ENCODE peak calls at places on chromosomes 13 and 19, in seven cellular contexts. V is GM12878, C is HCT116, Y is SK-N-SH, U is K562, Z is HepG2, H is H1. R is an unnamed sample.

GRCh38 chr13:20492641-20493040 is 33.0 kb downstream of the CRYL1 start:
- DNase-seq in C (peak), H (peak), U (peak), Y (no peak), Z (peak), V (no peak), R (no peak)

GRCh38 chr13:51778407-51778806 is 25.6 kb downstream of the DHRS12 start:
- DNase-seq in Z (no peak), V (no peak), H (no peak), C (no peak), Y (no peak), U (no peak), R (no peak)

GRCh38 chr13:100892981-100893380 is 218.4 kb upstream of the TMTC4 start:
- DNase-seq in Y (no peak), U (no peak), C (no peak), V (no peak), H (no peak), Z (no peak), R (no peak)

GRCh38 chr19:13983213-13983889 is 22.8 kb downstream of the RFX1 start:
- DNase-seq in Y (no peak), U (no peak), H (no peak), C (no peak), V (no peak), Z (no peak), R (no peak)

GRCh38 chr13:100600915-100601314 is 12.3 kb upstream of the GGACT start:
- DNase-seq in H (no peak), U (peak), C (no peak), Y (no peak), V (no peak), Z (no peak), R (no peak)

GRCh38 chr19:2275588-2276428 is 6.2 kb downstream of the PEAK3 start:
- DNase-seq in Z (no peak), V (no peak), C (no peak), U (no peak), Y (peak), H (no peak), R (no peak)

GRCh38 chr13:48858523-48858922 is 117.2 kb upstream of the FNDC3A start:
- DNase-seq in Z (no peak), Y (peak), V (no peak), H (no peak), C (no peak), U (no peak), R (no peak)

GRCh38 chr13:23515116-23515515 is 55.1 kb upstream of the TNFRSF19 start:
- DNase-seq in Z (no peak), V (no peak), H (no peak), U (no peak), Y (no peak), C (no peak), R (no peak)

GRCh38 chr13:32261567-32261966 is 53.6 kb downstream of the ZAR1L start:
- DNase-seq in Z (no peak), U (peak), Y (peak), H (no peak), V (no peak), C (no peak), R (no peak)
- TF ChIP-seq JUND in Z (no peak), U (peak), Y (peak), H (no peak), V (no peak), C (no peak), R (no peak)

GRCh38 chr13:87274209-87274819 is 396.9 kb upstream of the SLITRK5 start:
- DNase-seq in Y (peak), U (peak), C (peak), V (no peak), Z (peak), H (peak), R (peak)
- TF ChIP-seq JUND in Y (no peak), U (no peak), C (no peak), V (no peak), Z (no peak), H (no peak), R (no peak)

GRCh38 chr19:52995711-52996110 is 18.0 kb upstream of the ERVV-1 start:
- DNase-seq in Y (no peak), H (no peak), Z (no peak), V (no peak), U (no peak), C (no peak), R (no peak)

GRCh38 chr19:52992109-52993004 is 21.4 kb upstream of the ERVV-1 start:
- DNase-seq in U (peak), Z (no peak), Y (peak), V (no peak), H (peak), C (no peak), R (no peak)

GRCh38 chr19:52991021-52991420 is 22.7 kb upstream of the ERVV-1 start:
- DNase-seq in C (no peak), Z (no peak), H (no peak), V (no peak), U (no peak), Y (no peak), R (no peak)

GRCh38 chr19:52991484-52991883 is 22.2 kb upstream of the ERVV-1 start:
- DNase-seq in V (no peak), Y (no peak), Z (no peak), H (no peak), C (no peak), U (no peak), R (no peak)

GRCh38 chr19:52993342-52994178 is 20.2 kb upstream of the ERVV-1 start:
- DNase-seq in Z (no peak), U (peak), Y (peak), V (no peak), H (peak), C (peak), R (peak)
- TF ChIP-seq JUND in Z (no peak), U (no peak), Y (no peak), V (no peak), H (no peak), C (no peak), R (no peak)

GRCh38 chr19:16801599-16801998 is 27.6 kb upstream of the SIN3B start:
- DNase-seq in C (no peak), Z (no peak), V (no peak), Y (no peak), H (no peak), U (no peak), R (no peak)
- TF ChIP-seq JUND in C (no peak), Z (no peak), V (no peak), Y (no peak), H (no peak), U (no peak), R (no peak)

GRCh38 chr19:46954502-46955004 is 65.1 kb upstream of the NPAS1 start:
- DNase-seq in V (no peak), H (no peak), Y (no peak), U (no peak), Z (peak), C (no peak), R (no peak)

GRCh38 chr19:46955813-46956371 is 63.7 kb upstream of the NPAS1 start:
- DNase-seq in Y (no peak), H (no peak), U (no peak), Z (no peak), C (no peak), V (no peak), R (no peak)

GRCh38 chr19:46953955-46954501 is 65.6 kb upstream of the NPAS1 start:
- DNase-seq in H (no peak), C (no peak), U (no peak), Y (no peak), V (no peak), Z (peak), R (no peak)

GRCh38 chr19:46952874-46953273 is 66.8 kb upstream of the NPAS1 start:
- DNase-seq in C (no peak), H (no peak), Y (no peak), V (no peak), U (no peak), Z (no peak), R (no peak)

GRCh38 chr19:46955114-46955812 is 64.4 kb upstream of the NPAS1 start:
- DNase-seq in U (peak), Z (peak), V (no peak), Y (no peak), C (no peak), H (no peak), R (no peak)
- TF ChIP-seq JUND in U (peak), Z (no peak), V (no peak), Y (peak), C (no peak), H (no peak), R (no peak)

GRCh38 chr19:5308471-5309437 is 31.9 kb downstream of the PTPRS start:
- DNase-seq in C (peak), H (no peak), Z (no peak), U (peak), Y (peak), V (no peak), R (no peak)
- TF ChIP-seq JUND in C (no peak), H (no peak), Z (no peak), U (no peak), Y (no peak), V (no peak), R (no peak)

DNA sequence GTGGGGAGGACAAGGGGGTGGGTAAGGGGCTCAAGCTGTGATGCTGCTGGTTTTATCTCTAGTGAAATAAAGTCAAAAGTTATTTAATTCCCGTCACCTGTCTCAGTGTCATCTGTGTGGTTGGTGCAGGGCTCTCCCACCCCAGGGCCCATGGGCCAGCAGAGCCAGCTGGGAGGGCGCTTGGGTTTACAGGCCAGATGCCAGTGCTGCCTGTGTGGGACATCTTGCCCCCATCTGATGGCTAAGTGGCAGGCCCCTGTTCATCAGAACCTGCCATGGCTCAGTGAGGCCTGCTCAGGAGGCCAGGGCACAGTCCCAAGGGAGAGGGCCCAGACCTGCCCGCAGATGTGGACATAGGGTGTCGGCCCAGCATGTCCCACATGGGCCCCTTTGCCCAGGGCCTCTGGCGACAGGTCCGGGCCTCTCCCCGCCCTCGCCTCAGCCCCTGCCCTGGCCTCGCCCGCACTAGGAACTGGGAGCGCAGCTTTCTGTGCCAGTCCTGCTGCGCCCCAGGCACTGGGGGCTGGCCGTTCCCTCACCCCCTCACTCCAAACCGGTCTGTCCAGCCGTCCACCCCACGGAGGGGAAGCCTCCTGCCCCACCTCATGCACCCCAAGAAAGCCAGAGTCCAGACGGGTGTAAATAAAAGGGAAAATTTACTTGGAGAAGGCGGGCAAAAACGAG is 5.3 kb downstream of the ZNF296 start:
- DNase-seq in V (no peak), Z (no peak), U (no peak), Y (peak), C (no peak), H (no peak), R (peak)
- TF ChIP-seq JUND in V (no peak), Z (no peak), U (no peak), Y (no peak), C (no peak), H (no peak), R (peak)